ENCODE peak calls at places on chromosome 15, in ten cellular contexts. Y is AG09309; R is NCI-H774; N is T-helper 1 cell; M is endothelial cell; Z is fibroblast of pulmonary artery; L is heart left ventricle; W is A549; V is stimulated activated CD4-positive, alpha-beta T cell treated with anti-CD3 and anti-CD28 coated beads, Interleukin-4, amount 100 ng/mL, for 48 hours; Q is psoas muscle. P is an unnamed sample.
A peak's percentile ranks its signal among the peaks of the same experiment; 100 is the strongest.

GRCh38 chr15:68704496-68705021 is 116.1 kb downstream of the ANP32A start:
- DNase-seq in Y (no peak), R (no peak), N (no peak), M (no peak), Z (peak; percentile 85), L (peak; percentile 79), W (no peak), V (no peak), Q (no peak), P (no peak)

GRCh38 chr15:58564967-58565366 is 133.2 kb downstream of the LIPC start:
- DNase-seq in Y (no peak), R (no peak), N (no peak), M (no peak), Z (no peak), L (no peak), W (no peak), V (no peak), Q (no peak), P (no peak)

GRCh38 chr15:71151061-71151460 is 35.8 kb downstream of the THSD4 start:
- DNase-seq in Y (peak; percentile 16), R (no peak), N (no peak), M (no peak), Z (peak; percentile 32), L (no peak), W (no peak), V (no peak), Q (no peak), P (no peak)

GRCh38 chr15:68679961-68680371 is 101.2 kb downstream of the CORO2B start:
- DNase-seq in Y (no peak), R (no peak), N (no peak), M (no peak), Z (no peak), L (no peak), W (no peak), V (no peak), Q (no peak), P (no peak)

GRCh38 chr15:48285329-48286214 is 45.7 kb upstream of the DUT start:
- DNase-seq in Y (peak; percentile 47), R (peak; percentile 78), N (peak; percentile 20), M (peak; percentile 68), Z (peak; percentile 88), L (peak; percentile 38), W (peak; percentile 71), V (no peak), Q (no peak), P (peak; percentile 33)

GRCh38 chr15:76576526-76577279 is 240.1 kb downstream of the ISL2 start:
- DNase-seq in Y (no peak), R (no peak), N (no peak), M (no peak), Z (peak; percentile 74), L (peak; percentile 68), W (peak; percentile 31), V (no peak), Q (peak; percentile 38), P (no peak)

GRCh38 chr15:84400820-84401219 is 165.2 kb downstream of the GOLGA6L4 start:
- DNase-seq in Y (no peak), R (no peak), N (no peak), M (no peak), Z (no peak), L (no peak), W (no peak), V (no peak), Q (no peak), P (no peak)

GRCh38 chr15:51620647-51621046 is 1.9 kb downstream of the DMXL2 start:
- DNase-seq in Y (no peak), R (no peak), N (no peak), M (no peak), Z (no peak), L (no peak), W (no peak), V (no peak), Q (no peak), P (no peak)

P was measured in WTC11.